ENCODE peak calls at places on chromosome 16, in five cellular contexts. A is A549, O is HepG2, V is H1, N is K562. K is an unnamed sample.

GRCh38 chr16:83743720-83744119 is 64.1 kb upstream of the HSBP1 start:
- DNase-seq in V (no peak), A (no peak), O (no peak), N (no peak), K (no peak)

GRCh38 chr16:66881964-66882508 is 1.7 kb downstream of the PDP2 start:
- DNase-seq in A (no peak), V (no peak), O (no peak), N (no peak), K (no peak)

GRCh38 chr16:85377388-85378144 is 235.6 kb upstream of the GSE1 start:
- DNase-seq in N (peak; percentile 91), O (no peak), V (no peak), A (no peak), K (no peak)

GRCh38 chr16:86951831-86952598 is 365.2 kb downstream of the C16orf95 start:
- DNase-seq in V (no peak), O (no peak), N (no peak), A (peak; percentile 64), K (peak; percentile 99)

GRCh38 chr16:7086842-7087616 is 245.6 kb upstream of the RBFOX1 start:
- DNase-seq in A (no peak), O (peak; percentile 33), V (peak; percentile 78), N (no peak), K (no peak)

GRCh38 chr16:66224636-66225035 is 141.9 kb upstream of the CDH5 start:
- DNase-seq in O (no peak), A (no peak), N (no peak), V (no peak), K (no peak)

GRCh38 chr16:14369734-14370598 is 260.1 kb downstream of the PARN start:
- DNase-seq in A (no peak), O (no peak), N (no peak), V (no peak), K (no peak)

GRCh38 chr16:27242868-27243590 is 25.5 kb downstream of the NSMCE1 start:
- DNase-seq in O (peak; percentile 83), V (no peak), A (peak; percentile 35), N (no peak), K (peak; percentile 98)

GRCh38 chr16:35552763-35553162 is 2093.4 kb downstream of the TP53TG3F start:
- DNase-seq in N (no peak), O (no peak), V (no peak), A (no peak), K (no peak)

GRCh38 chr16:6956511-6956910 is 376.1 kb upstream of the RBFOX1 start:
- DNase-seq in A (no peak), N (no peak), O (no peak), V (no peak), K (no peak)

GRCh38 chr16:72723781-72724180 is 324.1 kb downstream of the ZFHX3 start:
- DNase-seq in V (no peak), A (no peak), N (no peak), O (no peak), K (peak; percentile 51)

GRCh38 chr16:26667271-26667703 is 399.4 kb upstream of the C16orf82 start:
- DNase-seq in A (no peak), O (no peak), V (peak; percentile 58), N (no peak), K (no peak)

GRCh38 chr16:74451951-74452758 is 30.9 kb upstream of the CLEC18B start:
- DNase-seq in O (no peak), V (no peak), N (no peak), A (no peak), K (no peak)
- TF ChIP-seq MAFK in O (no peak), V (no peak), N (no peak), A (no peak), K (no peak)

DNA sequence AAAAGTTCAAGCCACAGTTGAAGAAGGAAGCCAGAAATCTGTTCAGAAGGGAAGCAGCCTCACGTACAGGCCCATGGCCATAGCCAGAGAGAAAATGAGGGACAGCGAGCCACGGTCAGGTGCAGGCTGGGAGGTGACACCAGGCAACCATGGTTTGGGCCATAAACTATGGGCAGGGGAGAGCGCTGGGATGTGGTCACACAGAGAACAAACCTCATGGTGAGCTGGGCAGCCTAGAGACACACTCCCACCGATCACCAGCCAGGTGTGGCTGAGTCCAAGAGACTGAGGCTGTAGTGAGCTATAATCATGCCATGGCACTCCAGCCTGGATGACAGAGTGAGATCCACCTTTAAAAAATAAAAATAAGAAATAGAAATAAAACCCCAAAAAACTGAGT is 76.5 kb downstream of the NETO2 start:
- DNase-seq in A (no peak), N (no peak), O (no peak), V (peak; percentile 20), K (no peak)
- TF ChIP-seq MAFK in A (no peak), N (no peak), O (no peak), V (no peak), K (no peak)

GRCh38 chr16:70476272-70477020 is 22.1 kb downstream of the FCSK start:
- DNase-seq in A (no peak), V (no peak), O (no peak), N (no peak), K (peak; percentile 83)
- TF ChIP-seq MAFK in A (no peak), V (no peak), O (no peak), N (no peak), K (no peak)

GRCh38 chr16:46973457-46974324 is at the start of gene DNAJA2:
- DNase-seq in O (peak; percentile 85), A (peak; percentile 85), V (peak; percentile 95), N (peak; percentile 90), K (peak; percentile 84)

GRCh38 chr16:46971271-46971670 is 2.2 kb downstream of the DNAJA2 start:
- DNase-seq in V (no peak), A (no peak), N (no peak), O (no peak), K (no peak)

GRCh38 chr16:46974352-46974751 is 878 bp upstream of the DNAJA2 start:
- DNase-seq in N (peak; percentile 29), O (peak; percentile 54), A (peak; percentile 26), V (no peak), K (no peak)

GRCh38 chr16:46972429-46972970 is 974 bp downstream of the DNAJA2 start:
- DNase-seq in N (no peak), O (peak; percentile 33), A (peak; percentile 56), V (no peak), K (peak; percentile 32)

DNA sequence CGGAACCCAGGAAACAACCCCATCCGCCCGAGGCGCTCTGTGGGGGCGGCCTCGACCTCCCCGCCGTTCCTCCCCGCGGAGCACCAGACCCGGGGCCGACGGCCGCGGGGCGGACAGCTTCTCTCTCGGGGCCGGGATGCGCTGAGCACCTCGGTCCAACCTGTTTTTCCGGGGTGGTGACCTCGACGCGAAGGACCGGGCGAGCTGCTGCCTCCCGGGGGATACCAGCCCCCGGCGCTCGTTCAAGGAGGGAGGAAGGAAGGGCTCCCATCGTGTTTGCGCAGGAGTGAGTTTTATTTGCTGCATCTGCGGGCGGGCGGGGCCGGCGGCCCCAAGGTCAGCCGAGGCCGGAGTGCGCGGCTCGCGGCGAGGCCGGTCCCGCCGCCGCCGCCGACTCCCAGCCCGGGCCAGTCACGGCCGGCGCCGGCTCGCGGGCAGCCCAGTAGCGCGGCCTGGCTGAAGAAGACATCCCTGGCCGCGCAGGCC is 460 bp downstream of the DNAJA2 start:
- DNase-seq in O (peak; percentile 36), N (peak; percentile 70), A (no peak), V (peak; percentile 55), K (no peak)
- TF ChIP-seq MAFK in O (no peak), N (no peak), A (no peak), V (no peak), K (no peak)

GRCh38 chr16:80125677-80126076 is 415.1 kb upstream of the DYNLRB2 start:
- DNase-seq in V (no peak), A (no peak), O (no peak), N (no peak), K (no peak)
- TF ChIP-seq MAFK in V (no peak), A (no peak), O (no peak), N (no peak), K (no peak)

GRCh38 chr16:88684569-88685155 is 1.6 kb downstream of the SNAI3 start:
- DNase-seq in V (no peak), N (no peak), A (no peak), O (no peak), K (no peak)

GRCh38 chr16:88685156-88686061 is 898 bp downstream of the SNAI3 start:
- DNase-seq in O (no peak), A (peak; percentile 84), V (peak; percentile 79), N (peak; percentile 64), K (peak; percentile 67)

GRCh38 chr16:88687254-88687576 is 908 bp upstream of the SNAI3 start:
- DNase-seq in A (no peak), O (no peak), V (no peak), N (no peak), K (no peak)

GRCh38 chr16:88686439-88687253 is at the start of gene SNAI3:
- DNase-seq in N (peak; percentile 98), V (peak; percentile 98), A (peak; percentile 89), O (peak; percentile 76), K (peak; percentile 24)

DNA sequence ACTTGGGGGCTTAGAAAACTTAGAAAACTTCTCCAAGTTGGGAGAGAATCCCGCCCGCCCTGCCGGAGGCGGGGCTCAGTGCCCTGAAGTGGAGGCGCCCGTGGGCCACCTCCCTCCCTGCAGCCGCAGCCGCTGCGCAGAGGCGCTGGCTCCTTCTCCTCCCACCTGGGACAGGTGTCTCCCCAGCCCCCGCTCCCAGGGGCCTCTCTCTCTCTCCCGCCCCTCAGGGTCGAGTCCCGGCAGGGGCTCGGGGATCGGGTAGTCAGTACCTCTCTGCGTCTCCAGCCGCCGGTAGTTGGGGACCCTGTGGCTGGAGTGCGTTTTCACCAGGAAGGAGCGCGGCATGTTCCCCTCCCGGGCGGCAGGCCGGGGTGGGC is 257 bp downstream of the SNAI3 start:
- DNase-seq in A (no peak), N (peak; percentile 79), O (no peak), V (no peak), K (no peak)
- TF ChIP-seq MAFK in A (no peak), N (no peak), O (no peak), V (no peak), K (no peak)

GRCh38 chr16:52557236-52557635 is 10.3 kb upstream of the TOX3 start:
- DNase-seq in A (no peak), V (no peak), O (peak; percentile 64), N (no peak), K (no peak)
- TF ChIP-seq MAFK in A (no peak), V (no peak), O (no peak), N (no peak), K (no peak)

GRCh38 chr16:53541326-53541725 is 38.3 kb upstream of the AKTIP start:
- DNase-seq in V (no peak), O (no peak), N (no peak), A (no peak), K (peak; percentile 34)

GRCh38 chr16:53534206-53534605 is 31.2 kb upstream of the AKTIP start:
- DNase-seq in N (no peak), O (no peak), A (no peak), V (no peak), K (no peak)

GRCh38 chr16:53542283-53542682 is 39.3 kb upstream of the AKTIP start:
- DNase-seq in N (no peak), O (no peak), A (no peak), V (peak; percentile 58), K (no peak)

GRCh38 chr16:53537591-53537990 is 34.6 kb upstream of the AKTIP start:
- DNase-seq in N (no peak), A (no peak), O (no peak), V (no peak), K (no peak)
- TF ChIP-seq MAFK in N (no peak), A (no peak), O (no peak), V (no peak), K (no peak)

K was measured in IMR-90.